ENCODE peak calls at places on chromosomes 4 and X, in nine cellular contexts. K, L, Y, G, F, R, J, W and X are unnamed samples.

GRCh38 chr4:20445933-20446723 is 194.4 kb downstream of the SLIT2 start:
- DNase-seq in L (no peak), R (no peak), G (no peak), J (no peak), W (no peak), Y (no peak), K (no peak), F (no peak), X (no peak)

GRCh38 chrX:155333701-155334100 is 713 bp downstream of the CLIC2 start:
- DNase-seq in G (no peak), J (no peak), R (no peak), W (no peak), K (no peak), L (no peak), F (no peak), Y (no peak), X (no peak)

GRCh38 chrX:13339607-13340006 is 19.8 kb upstream of the ATXN3L start:
- DNase-seq in G (no peak), W (no peak), Y (no peak), L (no peak), F (no peak), R (no peak), K (no peak), J (no peak), X (no peak)

GRCh38 chr4:103354006-103354405 is 155.9 kb upstream of the CENPE start:
- DNase-seq in L (no peak), F (no peak), G (no peak), K (no peak), J (no peak), Y (no peak), R (no peak), W (no peak), X (no peak)

GRCh38 chr4:54233697-54234496 is 4.8 kb downstream of the PDGFRA start:
- DNase-seq in J (peak; percentile 72), G (peak; percentile 74), W (peak; percentile 71), K (peak; percentile 86), L (peak; percentile 86), Y (peak; percentile 84), R (peak; percentile 64), F (peak; percentile 60), X (peak; percentile 81)

GRCh38 chr4:684611-685010 is 4.3 kb downstream of the SLC49A3 start:
- DNase-seq in K (no peak), W (no peak), F (no peak), J (no peak), L (no peak), G (no peak), Y (peak; percentile 28), R (no peak), X (no peak)

GRCh38 chr4:120749445-120750151 is 172.9 kb downstream of the PRDM5 start:
- DNase-seq in F (no peak), K (no peak), W (peak; percentile 98), L (no peak), J (no peak), G (no peak), R (no peak), Y (peak; percentile 68), X (peak; percentile 18)

GRCh38 chr4:131370846-131371245 is 1778.2 kb upstream of the PCDH10 start:
- DNase-seq in Y (no peak), F (no peak), R (no peak), W (no peak), J (no peak), G (no peak), K (no peak), L (no peak), X (no peak)

GRCh38 chrX:11381464-11381863 is 88.3 kb downstream of the AMELX start:
- DNase-seq in F (no peak), W (peak; percentile 54), Y (no peak), L (peak; percentile 20), R (peak; percentile 49), J (peak; percentile 46), G (peak; percentile 39), K (peak; percentile 78), X (peak; percentile 2)

GRCh38 chr4:72951147-72951546 is 118.4 kb downstream of the COX18 start:
- DNase-seq in F (no peak), L (no peak), K (no peak), W (no peak), G (no peak), Y (no peak), R (no peak), J (no peak), X (no peak)
- TF ChIP-seq CTCF in F (no peak), L (no peak), K (peak; percentile 27), W (peak; percentile 17), G (peak; percentile 36), Y (peak; percentile 32), R (peak; percentile 49), J (no peak), X (no peak)

DNA sequence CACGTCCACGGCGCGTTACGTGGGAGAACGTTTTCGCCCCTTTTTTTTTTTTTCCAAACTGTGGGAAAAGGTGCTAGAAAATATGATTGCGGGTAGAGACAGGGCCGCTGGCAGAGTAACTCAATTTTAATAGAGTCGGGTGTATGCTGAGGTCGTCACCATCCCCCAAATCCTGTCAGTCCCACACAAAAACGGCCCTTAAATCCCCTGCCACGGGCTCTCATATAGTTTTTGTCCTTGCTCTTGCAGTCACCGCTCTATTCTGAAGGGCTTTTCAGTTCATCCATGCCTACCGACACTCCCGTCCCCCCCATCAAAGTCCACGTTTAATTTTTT is 796 bp upstream of the MED14 start:
- DNase-seq in K (no peak), J (no peak), G (no peak), F (no peak), R (no peak), W (peak; percentile 6), Y (no peak), L (no peak), X (no peak)
- TF ChIP-seq CTCF in K (no peak), J (no peak), G (no peak), F (no peak), R (no peak), W (peak; percentile 5), Y (no peak), L (no peak), X (no peak)

DNA sequence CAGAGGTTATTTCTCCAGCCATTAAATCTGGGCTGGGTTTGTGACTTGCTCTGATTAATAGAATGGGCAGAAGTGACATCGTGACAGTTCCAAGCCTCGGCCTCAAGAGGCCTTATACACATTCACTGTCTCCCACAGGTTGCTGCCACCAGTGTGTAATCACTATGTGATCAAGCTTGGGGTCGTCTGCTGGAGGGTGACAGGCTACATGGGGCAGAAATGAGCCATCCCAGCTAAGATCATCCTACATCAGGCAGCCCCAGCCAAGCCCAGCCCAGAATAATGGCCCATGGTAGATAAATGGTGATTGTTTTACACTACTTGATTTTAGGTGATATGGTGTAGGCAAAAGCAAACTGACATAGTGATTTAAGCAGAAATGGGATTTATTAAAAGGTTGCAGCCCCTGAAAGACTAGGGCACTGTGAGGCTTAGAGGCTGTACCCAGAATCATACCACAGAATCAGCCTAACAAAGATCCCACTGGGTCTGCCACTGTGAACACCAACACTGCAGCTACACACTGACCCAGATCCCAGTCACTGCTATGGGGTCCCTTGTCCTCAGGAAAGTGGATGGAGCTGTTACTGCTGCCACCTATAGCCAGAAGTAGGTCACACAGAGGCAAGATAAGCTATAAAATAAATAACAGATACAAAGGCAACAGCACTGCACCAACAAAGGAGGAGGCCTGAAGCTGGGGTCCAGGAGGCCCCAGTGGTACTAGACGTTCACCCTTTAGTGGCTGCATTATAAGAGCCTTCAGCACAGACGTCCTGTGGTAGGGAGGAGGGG is 159.6 kb upstream of the RBPJ start:
- DNase-seq in J (no peak), L (no peak), F (no peak), K (no peak), R (no peak), Y (no peak), G (no peak), W (peak; percentile 19), X (no peak)
- TF ChIP-seq CTCF in J (no peak), L (no peak), F (no peak), K (peak; percentile 16), R (peak; percentile 42), Y (no peak), G (no peak), W (peak; percentile 58), X (no peak)

DNA sequence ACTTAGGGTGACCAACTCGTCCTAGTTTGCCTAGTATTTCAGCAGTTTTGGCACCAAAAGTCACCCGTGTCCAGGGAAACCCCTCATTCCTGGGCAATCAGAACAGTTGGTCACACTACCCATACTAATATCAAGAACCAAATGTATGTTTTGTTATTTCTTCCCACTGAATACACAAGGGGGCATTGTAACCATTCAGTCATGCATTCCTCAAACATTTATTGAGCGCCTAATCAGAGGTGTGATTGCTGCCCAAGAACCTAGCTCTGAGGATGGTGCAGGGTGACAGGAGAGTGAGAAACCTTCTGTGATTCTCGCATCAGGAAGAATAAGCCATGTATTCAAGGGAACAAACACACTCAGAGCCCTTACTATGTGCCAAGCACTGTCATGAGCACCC is 69.8 kb upstream of the RAI2 start:
- DNase-seq in W (no peak), G (no peak), Y (no peak), F (no peak), L (no peak), R (no peak), J (peak; percentile 3), K (no peak), X (no peak)
- TF ChIP-seq CTCF in W (no peak), G (no peak), Y (no peak), F (no peak), L (no peak), R (no peak), J (peak; percentile 10), K (no peak), X (no peak)

GRCh38 chrX:53022381-53022780 is 26.2 kb upstream of the GPR173 start:
- DNase-seq in G (no peak), Y (no peak), K (no peak), J (no peak), R (no peak), L (no peak), F (no peak), W (no peak), X (no peak)

GRCh38 chrX:53013291-53013690 is 35.3 kb upstream of the GPR173 start:
- DNase-seq in W (no peak), K (no peak), J (no peak), F (no peak), G (no peak), R (no peak), Y (no peak), L (no peak), X (no peak)

DNA sequence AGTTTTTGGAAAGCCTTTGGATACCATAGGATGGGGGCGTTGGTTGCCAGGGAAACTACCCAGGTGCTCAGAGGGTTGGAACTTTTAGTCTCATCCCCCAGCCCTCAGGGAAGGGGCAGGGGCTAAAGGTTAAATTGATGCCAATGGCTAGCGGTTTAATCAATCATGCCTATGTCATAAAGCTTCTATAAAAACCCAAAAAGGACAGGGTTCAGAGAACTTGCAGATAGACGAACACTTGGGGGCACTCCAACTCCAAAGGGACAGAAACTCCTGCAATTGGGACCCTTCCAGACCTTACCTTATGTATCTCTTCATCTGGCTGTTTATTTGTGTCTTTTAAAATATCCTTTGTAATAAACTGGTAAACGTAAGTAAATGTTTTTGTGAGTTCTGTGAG is 30.0 kb upstream of the GPR173 start:
- DNase-seq in K (peak; percentile 8), W (no peak), F (no peak), G (no peak), R (no peak), L (no peak), J (no peak), Y (no peak), X (no peak)
- TF ChIP-seq CTCF in K (peak; percentile 9), W (peak; percentile 42), F (no peak), G (no peak), R (no peak), L (no peak), J (no peak), Y (no peak), X (no peak)